ENCODE peak calls at places on chromosomes 16 and 17, in eight cellular contexts. H is body of pancreas, O is adrenal gland, N is stomach, J is A549, Q is IMR-90, D is right lobe of liver, M is heart left ventricle. G is an unnamed sample. For H3K4me1, the result is how much of the 10 kb centered on the place peaks cover.

GRCh38 chr17:19464033-19465026 is 53.3 kb downstream of the RNF112 start:
- DNase-seq in H (no peak), O (no peak), N (peak), J (no peak), Q (peak), D (no peak), M (no peak), G (no peak)

GRCh38 chr16:27174007-27174406 is 29.3 kb upstream of the KDM8 start:
- DNase-seq in H (no peak), O (no peak), N (no peak), J (no peak), Q (no peak), D (no peak), M (no peak), G (peak)

GRCh38 chr16:87324411-87325275 is 7.5 kb upstream of the C16orf95 start:
- DNase-seq in H (peak), O (no peak), N (no peak), J (peak), Q (peak), D (no peak), M (no peak), G (peak)

GRCh38 chr17:9929873-9930272 is 24.8 kb upstream of the RCVRN start:
- DNase-seq in H (no peak), O (no peak), N (no peak), J (no peak), Q (no peak), D (no peak), M (peak), G (no peak)

GRCh38 chr16:73399997-73400396 is 352.1 kb upstream of the ZFHX3 start:
- DNase-seq in H (no peak), O (no peak), N (no peak), J (no peak), Q (no peak), D (no peak), M (no peak), G (no peak)

GRCh38 chr16:53282975-53283946 is 151.0 kb upstream of the RBL2 start:
- DNase-seq in H (no peak), O (no peak), N (no peak), J (peak), Q (peak), D (no peak), M (no peak), G (no peak)

GRCh38 chr16:52547001-52547833 is at the start of gene TOX3:
- DNase-seq in H (peak), O (no peak), N (peak), J (no peak), Q (no peak), D (peak), M (no peak), G (peak)

GRCh38 chr17:82204831-82205719 is 7.6 kb downstream of the CCDC57 start:
- DNase-seq in H (no peak), O (peak), N (no peak), J (peak), Q (peak), D (no peak), M (no peak), G (no peak)

GRCh38 chr16:73890524-73891500 is 405.8 kb upstream of the PSMD7 start:
- DNase-seq in H (no peak), O (no peak), N (no peak), J (no peak), Q (peak), D (no peak), M (no peak), G (no peak)

GRCh38 chr16:87984868-87985267 is 33.6 kb downstream of the BANP start:
- DNase-seq in H (no peak), O (peak), N (no peak), J (no peak), Q (no peak), D (no peak), M (no peak), G (no peak)

GRCh38 chr16:75745823-75746222 is 19.5 kb upstream of the CPHXL start:
- DNase-seq in H (no peak), O (no peak), N (no peak), J (no peak), Q (no peak), D (no peak), M (no peak), G (no peak)

GRCh38 chr17:76270127-76270592 is 5.0 kb downstream of the UBALD2 start:
- DNase-seq in H (no peak), O (no peak), N (no peak), J (no peak), Q (no peak), D (no peak), M (no peak), G (peak)

GRCh38 chr17:37849617-37849972 is 74.6 kb upstream of the TBC1D3K start:
- DNase-seq in H (no peak), O (no peak), N (no peak), J (no peak), Q (no peak), D (no peak), M (no peak), G (no peak)

GRCh38 chr16:84497836-84498610 is 6.4 kb downstream of the MEAK7 start:
- DNase-seq in H (no peak), O (no peak), N (no peak), J (no peak), Q (no peak), D (no peak), M (no peak), G (no peak)

GRCh38 chr17:38672788-38673713 is 1.7 kb downstream of the EPOP start:
- DNase-seq in H (no peak), O (no peak), N (no peak), J (no peak), Q (no peak), D (no peak), M (no peak), G (no peak)

GRCh38 chr16:79571753-79572544 is 28.6 kb downstream of the MAF start:
- DNase-seq in H (no peak), O (no peak), N (no peak), J (no peak), Q (no peak), D (no peak), M (no peak), G (no peak)

GRCh38 chr16:3832669-3833068 is 47.8 kb downstream of the CREBBP start:
- DNase-seq in H (no peak), O (no peak), N (no peak), J (no peak), Q (no peak), D (no peak), M (no peak), G (no peak)

GRCh38 chr17:37392024-37392590 is 14.5 kb downstream of the ACACA start:
- DNase-seq in H (no peak), O (no peak), N (no peak), J (peak), Q (peak), D (no peak), M (no peak), G (no peak)

GRCh38 chr16:20899503-20900298 is 457 bp downstream of the DCUN1D3 start:
- DNase-seq in H (peak), O (no peak), N (no peak), J (peak), Q (no peak), D (peak), M (peak), G (no peak)

GRCh38 chr17:9051561-9051960 is 30.3 kb downstream of the NTN1 start:
- DNase-seq in H (no peak), O (no peak), N (no peak), J (no peak), Q (no peak), D (no peak), M (no peak), G (no peak)

GRCh38 chr17:62652251-62653001 is 25.0 kb downstream of the MRC2 start:
- DNase-seq in H (peak), O (peak), N (peak), J (no peak), Q (peak), D (peak), M (peak), G (peak)

GRCh38 chr17:17816831-17817551 is 19.8 kb downstream of the SREBF1 start:
- DNase-seq in H (no peak), O (no peak), N (no peak), J (no peak), Q (no peak), D (no peak), M (no peak), G (no peak)

GRCh38 chr16:85961988-85962915 is 63.3 kb downstream of the IRF8 start:
- DNase-seq in H (no peak), O (no peak), N (no peak), J (peak), Q (no peak), D (no peak), M (no peak), G (no peak)
- H3K4me1 ChIP-seq in H (under half), O (under half), N (under half), J (under half), Q (under half), D (under half), M (under half), G (under half)

DNA sequence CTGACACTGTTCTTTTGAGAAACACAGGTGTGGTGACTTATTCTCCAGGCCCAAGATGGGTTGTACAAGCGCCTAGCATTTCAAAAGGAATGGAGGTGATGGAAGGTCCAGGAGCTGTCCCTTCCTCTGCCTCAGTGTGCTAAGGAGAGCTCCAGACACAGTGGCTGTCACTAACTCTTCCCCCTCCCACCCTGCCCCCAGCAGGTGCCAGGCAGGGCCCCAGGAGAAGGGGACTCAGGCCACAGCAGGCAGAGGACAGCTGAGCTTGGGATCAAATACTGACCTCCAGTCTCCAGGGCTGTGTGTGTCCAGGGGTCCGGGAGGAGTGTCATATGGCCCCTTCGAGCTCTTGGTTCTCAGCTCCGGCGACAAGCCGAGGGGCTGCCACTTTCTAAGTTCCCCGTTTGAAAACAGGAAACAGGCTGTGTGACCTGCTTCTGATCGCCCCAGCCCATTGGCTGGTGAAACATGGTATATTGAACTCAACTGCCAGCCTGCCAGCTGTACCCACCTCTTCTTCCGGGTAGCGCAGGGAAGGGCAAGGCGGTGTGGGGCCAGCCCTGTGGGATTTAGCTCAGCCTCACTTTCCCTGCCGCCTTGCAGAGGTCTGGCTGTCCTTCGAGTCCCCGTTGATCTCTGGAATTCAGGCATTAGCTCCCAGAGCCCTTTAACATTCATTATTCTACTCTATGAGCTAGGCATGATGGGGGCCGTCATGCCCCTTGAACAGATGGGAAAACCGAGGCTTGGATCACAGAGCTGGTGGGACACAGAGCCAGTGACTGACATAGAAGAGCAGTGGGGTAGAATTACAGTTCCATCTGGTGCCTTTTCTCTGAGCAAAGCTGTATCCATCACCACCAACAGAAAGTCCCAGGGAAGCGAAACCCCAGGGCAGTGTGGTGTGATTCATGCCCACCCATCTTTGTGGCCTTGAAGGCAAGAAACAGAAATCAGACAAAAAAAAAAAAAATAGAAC is at the start of gene SNX20:
- DNase-seq in H (peak), O (no peak), N (peak), J (no peak), Q (no peak), D (no peak), M (no peak), G (peak)
- TF ChIP-seq POLR2A in H (no peak), O (no peak), N (no peak), J (no peak), Q (no peak), D (no peak), M (no peak), G (no peak)

GRCh38 chr17:28724500-28725165 is 1.4 kb downstream of the TLCD1 start:
- DNase-seq in H (no peak), O (no peak), N (no peak), J (peak), Q (no peak), D (no peak), M (no peak), G (no peak)
- H3K4me1 ChIP-seq in H (half or more), O (half or more), N (half or more), J (under half), Q (under half), D (under half), M (half or more), G (under half)

GRCh38 chr17:78970834-78971763 is 8.6 kb downstream of the LGALS3BP start:
- DNase-seq in H (peak), O (peak), N (peak), J (peak), Q (peak), D (peak), M (peak), G (peak)
- TF ChIP-seq POLR2A in H (peak), O (no peak), N (no peak), J (no peak), Q (no peak), D (no peak), M (no peak), G (no peak)

GRCh38 chr16:29745126-29745852 is 501 bp downstream of the C16orf54 start:
- DNase-seq in H (no peak), O (no peak), N (no peak), J (no peak), Q (no peak), D (peak), M (no peak), G (peak)
- H3K4me1 ChIP-seq in H (under half), O (under half), N (under half), J (under half), Q (under half), D (under half), M (under half), G (under half)

GRCh38 chr16:10831899-10832886 is 13.6 kb upstream of the TVP23A start:
- DNase-seq in H (peak), O (no peak), N (no peak), J (no peak), Q (no peak), D (no peak), M (no peak), G (no peak)

GRCh38 chr16:10828851-10829331 is 10.3 kb upstream of the TVP23A start:
- DNase-seq in H (peak), O (peak), N (peak), J (no peak), Q (peak), D (peak), M (peak), G (peak)

GRCh38 chr16:10824111-10824893 is 5.7 kb upstream of the TVP23A start:
- DNase-seq in H (peak), O (peak), N (peak), J (no peak), Q (no peak), D (peak), M (peak), G (no peak)

GRCh38 chr16:10822702-10823101 is 4.1 kb upstream of the TVP23A start:
- DNase-seq in H (no peak), O (no peak), N (no peak), J (no peak), Q (no peak), D (no peak), M (no peak), G (no peak)

DNA sequence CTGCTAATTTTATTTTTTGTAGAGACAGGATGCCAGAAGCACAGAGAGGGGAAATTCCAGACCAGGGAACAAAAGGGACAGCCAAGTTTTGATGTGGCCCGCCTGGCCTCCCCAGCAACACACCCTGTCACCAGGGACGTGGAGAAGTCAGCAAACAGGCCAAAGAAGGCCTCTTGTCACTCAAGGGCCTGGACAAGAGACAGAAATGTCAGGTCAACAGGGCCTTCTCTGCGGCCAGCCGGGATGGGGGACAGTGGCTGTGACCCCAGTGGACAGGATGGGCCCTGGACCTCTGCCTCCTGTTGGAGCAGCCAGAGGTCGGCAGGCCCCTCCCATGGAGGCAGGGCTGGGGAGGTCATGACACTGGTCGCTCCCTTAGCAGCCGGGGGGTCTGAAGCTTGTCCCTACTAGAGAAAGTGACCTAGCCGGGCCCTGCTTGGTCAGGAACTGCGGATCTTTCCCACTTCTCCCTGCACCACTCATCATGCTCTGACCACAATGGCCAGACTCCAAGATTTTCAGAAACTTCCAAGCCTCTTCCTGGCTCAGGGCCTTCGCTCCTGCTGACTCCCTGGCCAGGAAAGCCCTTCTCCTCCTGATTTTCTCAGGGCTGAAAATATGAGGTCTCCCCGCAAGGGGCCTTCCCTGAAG is 9.2 kb upstream of the TVP23A start:
- DNase-seq in H (peak), O (peak), N (peak), J (no peak), Q (peak), D (peak), M (peak), G (peak)
- TF ChIP-seq POLR2A in H (no peak), O (peak), N (no peak), J (no peak), Q (no peak), D (no peak), M (no peak), G (no peak)